ENCODE peak calls at places on chromosomes 2 and 18, in eight cellular contexts. N, G, S, W, X, K, D and I are unnamed samples.

GRCh38 chr2:119723784-119724467 is 35.8 kb upstream of the PTPN4 start:
- DNase-seq in N (no peak), G (no peak), S (no peak), W (peak; percentile 65), X (no peak), K (no peak), D (no peak), I (no peak)

GRCh38 chr2:28558918-28559317 is 63.1 kb downstream of the PLB1 start:
- DNase-seq in N (no peak), G (no peak), S (no peak), W (no peak), X (no peak), K (no peak), D (no peak), I (no peak)

GRCh38 chr18:36697905-36698304 is 130.9 kb downstream of the TPGS2 start:
- DNase-seq in N (no peak), G (peak; percentile 38), S (peak; percentile 50), W (peak; percentile 96), X (no peak), K (no peak), D (no peak), I (peak; percentile 23)

GRCh38 chr2:169139993-169140767 is 70.8 kb downstream of the DHRS9 start:
- DNase-seq in N (no peak), G (no peak), S (no peak), W (no peak), X (no peak), K (no peak), D (no peak), I (no peak)

GRCh38 chr2:64338910-64339500 is 115.0 kb upstream of the LGALSL start:
- DNase-seq in N (peak; percentile 74), G (no peak), S (no peak), W (peak; percentile 42), X (no peak), K (no peak), D (no peak), I (peak; percentile 7)

GRCh38 chr2:21230140-21230539 is 106.4 kb downstream of the TDRD15 start:
- DNase-seq in N (no peak), G (no peak), S (no peak), W (no peak), X (no peak), K (no peak), D (no peak), I (no peak)

GRCh38 chr2:64866797-64867196 is 122.4 kb upstream of the SLC1A4 start:
- DNase-seq in N (no peak), G (peak; percentile 83), S (no peak), W (peak; percentile 90), X (no peak), K (no peak), D (peak; percentile 38), I (peak; percentile 93)

GRCh38 chr2:71889991-71890684 is 257.5 kb downstream of the CYP26B1 start:
- DNase-seq in N (no peak), G (no peak), S (no peak), W (peak; percentile 86), X (no peak), K (no peak), D (peak; percentile 67), I (no peak)

GRCh38 chr18:44598514-44598913 is 82.2 kb upstream of the SETBP1 start:
- DNase-seq in N (no peak), G (no peak), S (no peak), W (no peak), X (no peak), K (no peak), D (no peak), I (no peak)